ENCODE peak calls at places on chromosomes 13 and 19, in six cellular contexts. D, Q, N, W, C and I are unnamed samples.

GRCh38 chr19:12092065-12092867 is 27.7 kb downstream of the ZNF844 start:
- DNase-seq in D (peak), Q (no peak), N (peak), W (peak), C (peak), I (peak)

GRCh38 chr13:20566424-20566916 is 487 bp upstream of the IFT88 start:
- DNase-seq in D (peak), Q (peak), N (no peak), W (no peak), C (peak), I (no peak)

GRCh38 chr19:31597616-31598015 is 248.4 kb upstream of the TSHZ3 start:
- DNase-seq in D (no peak), Q (no peak), N (no peak), W (peak), C (no peak), I (no peak)

GRCh38 chr19:28544451-28545261 is 668.3 kb downstream of the UQCRFS1 start:
- DNase-seq in D (no peak), Q (no peak), N (no peak), W (no peak), C (no peak), I (no peak)

GRCh38 chr13:74168263-74168675 is 34.1 kb upstream of the KLF12 start:
- DNase-seq in D (no peak), Q (no peak), N (no peak), W (no peak), C (no peak), I (no peak)

GRCh38 chr13:77696006-77696862 is 1.3 kb upstream of the SLAIN1 start:
- DNase-seq in D (no peak), Q (peak), N (no peak), W (no peak), C (peak), I (no peak)

GRCh38 chr13:48186722-48187121 is 46.3 kb upstream of the ITM2B start:
- DNase-seq in D (no peak), Q (no peak), N (no peak), W (no peak), C (no peak), I (no peak)

GRCh38 chr19:35883920-35884319 is 15.5 kb downstream of the APLP1 start:
- DNase-seq in D (no peak), Q (no peak), N (no peak), W (no peak), C (no peak), I (no peak)

GRCh38 chr13:42580644-42581043 is 6.7 kb downstream of the TNFSF11 start:
- DNase-seq in D (no peak), Q (no peak), N (no peak), W (no peak), C (no peak), I (no peak)

GRCh38 chr13:67278230-67278629 is 48.1 kb upstream of the PCDH9 start:
- DNase-seq in D (no peak), Q (no peak), N (no peak), W (no peak), C (no peak), I (no peak)

GRCh38 chr19:49555600-49556411 is 24.6 kb downstream of the NOSIP start:
- DNase-seq in D (peak), Q (peak), N (peak), W (no peak), C (no peak), I (no peak)

GRCh38 chr19:1384478-1385110 is 887 bp downstream of the NDUFS7 start:
- DNase-seq in D (no peak), Q (no peak), N (no peak), W (no peak), C (peak), I (no peak)